ENCODE peak calls at places on chromosome 11, in four cellular contexts. C is glutamatergic neuron, Q is progenitor cell of endocrine pancreas, L is K562. A is an unnamed sample.
A peak's percentile ranks its signal among the peaks of the same experiment; 100 is the strongest.

GRCh38 chr11:128422576-128423370 is 164.6 kb downstream of the ETS1 start:
- DNase-seq in C (no peak), Q (no peak), L (no peak), A (no peak)

GRCh38 chr11:47964546-47964945 is 15.8 kb upstream of the PTPRJ start:
- DNase-seq in C (no peak), Q (no peak), L (no peak), A (no peak)

GRCh38 chr11:125950696-125951645 is 5.1 kb downstream of the VSIG10L2 start:
- DNase-seq in C (no peak), Q (no peak), L (no peak), A (no peak)

GRCh38 chr11:119189393-119189792 is 4.1 kb downstream of the NHERF4 start:
- DNase-seq in C (no peak), Q (no peak), L (no peak), A (no peak)

GRCh38 chr11:13667245-13667644 is 1.2 kb upstream of the FAR1 start:
- DNase-seq in C (no peak), Q (no peak), L (no peak), A (no peak)

GRCh38 chr11:96054870-96055705 is 131.2 kb upstream of the MTMR2 start:
- DNase-seq in C (no peak), Q (no peak), L (peak; percentile 29), A (no peak)

GRCh38 chr11:85930879-85931366 is 75.7 kb downstream of the CCDC83 start:
- DNase-seq in C (no peak), Q (no peak), L (no peak), A (no peak)

GRCh38 chr11:17575431-17576425 is 28.7 kb downstream of the OTOG start:
- DNase-seq in C (no peak), Q (no peak), L (no peak), A (no peak)

GRCh38 chr11:123434262-123434661 is 4.2 kb downstream of the GRAMD1B start:
- DNase-seq in C (peak; percentile 39), Q (no peak), L (peak; percentile 44), A (no peak)

GRCh38 chr11:128324531-128325141 is 262.7 kb downstream of the ETS1 start:
- DNase-seq in C (no peak), Q (no peak), L (no peak), A (no peak)

GRCh38 chr11:114774599-114775365 is 96.5 kb downstream of the NXPE2 start:
- DNase-seq in C (peak; percentile 84), Q (peak; percentile 67), L (peak; percentile 70), A (no peak)

GRCh38 chr11:133928628-133929059 is 28.1 kb downstream of the IGSF9B start:
- DNase-seq in C (no peak), Q (no peak), L (no peak), A (no peak)

GRCh38 chr11:109752212-109752825 is 330.3 kb downstream of the C11orf87 start:
- DNase-seq in C (no peak), Q (no peak), L (no peak), A (no peak)

GRCh38 chr11:2300936-2301630 is 635 bp downstream of the C11orf21 start:
- DNase-seq in C (peak; percentile 16), Q (no peak), L (no peak), A (no peak)

GRCh38 chr11:118009821-118010737 is 23.9 kb downstream of the IL10RA start:
- DNase-seq in C (no peak), Q (no peak), L (no peak), A (no peak)

GRCh38 chr11:134065381-134065780 is 3.5 kb upstream of the JAM3 start:
- DNase-seq in C (no peak), Q (no peak), L (no peak), A (no peak)

GRCh38 chr11:86475027-86475426 is 100.3 kb downstream of the CCDC81 start:
- DNase-seq in C (no peak), Q (no peak), L (no peak), A (no peak)

GRCh38 chr11:123100378-123101085 is 38.6 kb upstream of the HSPA8 start:
- DNase-seq in C (no peak), Q (no peak), L (no peak), A (no peak)

GRCh38 chr11:30016588-30017363 is at the start of gene KCNA4:
- DNase-seq in C (peak; percentile 77), Q (peak; percentile 34), L (peak; percentile 43), A (peak; percentile 75)

GRCh38 chr11:39724404-39724803 is 1735.0 kb downstream of the LRRC4C start:
- DNase-seq in C (no peak), Q (no peak), L (no peak), A (no peak)
- TF ChIP-seq CTCF in C (no peak), Q (peak; percentile 21), L (no peak), A (peak; percentile 2)

DNA sequence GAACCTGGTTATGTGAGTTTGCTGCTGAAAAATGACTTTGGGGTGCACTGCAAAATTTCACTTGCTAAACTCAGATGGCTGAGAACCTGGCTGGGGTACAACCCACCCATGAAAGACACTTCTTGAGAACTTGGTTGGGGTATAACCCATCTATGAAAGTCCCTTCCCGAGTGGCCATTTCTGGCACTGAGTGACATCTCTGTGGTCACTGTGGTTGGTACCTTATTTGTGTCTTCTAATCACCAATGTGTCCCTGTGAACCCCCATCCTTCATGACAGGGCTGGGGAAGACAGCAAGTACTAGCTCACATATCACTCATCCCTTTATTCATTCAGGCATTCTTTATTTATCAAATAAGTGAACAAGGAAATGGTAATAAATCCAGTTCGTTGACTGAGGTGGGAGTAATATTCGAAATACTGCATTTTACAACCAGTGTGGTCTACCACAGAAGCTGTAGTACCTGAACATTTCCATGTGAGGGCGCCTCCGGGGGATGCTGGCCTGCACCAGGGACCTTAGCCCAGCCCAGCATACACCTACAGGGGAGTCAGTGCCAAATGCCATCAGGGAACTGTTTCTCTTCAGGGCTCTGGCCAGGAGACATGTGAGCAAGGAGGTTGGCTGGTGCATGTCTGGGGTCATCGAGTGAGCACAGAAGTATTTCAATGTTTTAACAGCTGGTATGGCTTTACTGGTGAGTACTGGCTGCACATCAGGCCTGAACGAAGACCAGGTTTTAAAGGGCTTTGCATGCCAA is 122.1 kb downstream of the CSNK2A3 start:
- DNase-seq in C (peak; percentile 45), Q (no peak), L (peak; percentile 37), A (no peak)
- TF ChIP-seq CTCF in C (peak; percentile 61), Q (peak; percentile 56), L (peak; percentile 50), A (peak; percentile 37)

GRCh38 chr11:103125462-103125861 is 16.2 kb downstream of the DYNC2H1 start:
- DNase-seq in C (no peak), Q (no peak), L (no peak), A (no peak)
- TF ChIP-seq CTCF in C (no peak), Q (no peak), L (no peak), A (no peak)

DNA sequence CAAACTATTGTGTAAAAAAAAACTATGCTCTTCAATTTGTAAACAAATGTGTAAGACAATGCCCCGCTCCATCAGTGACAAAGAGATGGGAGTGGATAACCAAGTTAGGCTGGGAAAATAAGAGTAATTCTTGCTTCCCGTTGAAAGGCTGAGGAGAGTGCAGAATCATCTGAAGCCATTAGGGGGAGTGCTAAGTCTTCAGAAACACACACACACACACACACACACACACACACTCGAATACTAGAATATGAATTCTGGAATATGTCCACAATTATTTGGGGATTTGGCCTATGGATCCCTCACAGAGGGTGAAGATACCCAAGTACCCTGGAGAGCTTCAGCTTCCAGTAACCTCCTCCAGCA is 27.8 kb upstream of the ROBO3 start:
- DNase-seq in C (no peak), Q (no peak), L (peak; percentile 64), A (peak; percentile 39)
- TF ChIP-seq CTCF in C (no peak), Q (no peak), L (peak; percentile 78), A (peak; percentile 69)

DNA sequence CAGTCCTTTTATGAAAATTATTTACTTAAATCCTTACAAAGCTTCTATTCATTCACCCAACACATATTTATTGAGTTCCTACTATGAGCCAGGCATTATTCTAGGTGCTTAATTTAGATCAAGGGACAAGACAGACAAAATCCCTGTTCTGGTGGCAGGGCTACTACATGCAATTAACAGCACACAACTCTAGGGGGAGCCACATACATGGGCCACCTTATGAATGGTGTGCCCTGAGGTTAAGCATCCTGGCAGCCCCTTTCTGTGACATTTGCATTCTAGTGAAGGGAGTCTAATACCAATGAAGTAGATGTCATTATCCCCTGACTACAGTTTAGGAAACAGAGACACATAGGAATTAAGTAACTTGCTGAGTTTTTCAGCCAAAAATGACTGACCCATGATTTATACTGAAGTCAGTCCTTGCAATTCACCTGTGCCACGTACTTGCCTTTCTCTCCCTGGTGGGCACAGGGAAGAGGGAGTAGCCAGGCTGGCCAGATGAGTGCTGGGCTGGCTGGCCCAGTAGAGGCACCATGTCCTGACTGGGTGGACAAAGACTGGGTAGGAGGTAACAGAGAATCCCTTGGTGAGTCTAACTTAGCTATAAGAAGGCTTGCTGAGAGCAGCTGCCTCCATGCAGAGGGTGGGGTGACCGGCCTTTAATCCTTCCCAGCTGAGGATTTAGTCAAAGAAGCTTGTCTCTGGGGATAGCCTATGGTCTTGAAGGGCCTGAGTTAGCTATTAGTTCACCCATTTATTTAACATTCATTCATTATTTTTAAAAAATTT is 52.0 kb upstream of the ELF5 start:
- DNase-seq in C (no peak), Q (no peak), L (peak; percentile 62), A (peak; percentile 24)
- TF ChIP-seq CTCF in C (peak; percentile 62), Q (peak; percentile 59), L (peak; percentile 64), A (peak; percentile 40)

A was measured in D721Med.